ENCODE peak calls at places on chromosomes 2 and 18, in four cellular contexts. O is HFF-Myc; P is stimulated activated CD8-positive, alpha-beta memory T cell treated with anti-CD3 and anti-CD28 coated beads, Interleukin-2, amount 100 ng/mL, for 1 hour; C is dermis blood vessel endothelial cell. L is an unnamed sample.

GRCh38 chr2:233380132-233381012 is 26.1 kb downstream of the DGKD start:
- DNase-seq in P (no peak), C (no peak), O (no peak), L (no peak)

GRCh38 chr2:24201496-24201895 is 26.6 kb downstream of the FAM228A start:
- DNase-seq in P (no peak), O (no peak), C (no peak), L (no peak)

GRCh38 chr18:58269931-58270330 is 225.9 kb downstream of the NEDD4L start:
- DNase-seq in O (no peak), C (no peak), P (no peak), L (no peak)

GRCh38 chr2:123670286-123670685 is 354.8 kb upstream of the CNTNAP5 start:
- DNase-seq in C (no peak), O (no peak), P (no peak), L (no peak)

GRCh38 chr2:72026819-72027425 is 120.7 kb downstream of the CYP26B1 start:
- DNase-seq in P (no peak), C (no peak), O (no peak), L (no peak)

GRCh38 chr2:229425573-229425972 is 154.5 kb upstream of the PID1 start:
- DNase-seq in P (no peak), O (no peak), C (no peak), L (no peak)

GRCh38 chr18:8176554-8176953 is 432.7 kb upstream of the RAB12 start:
- DNase-seq in C (peak; percentile 36), P (no peak), O (no peak), L (no peak)

GRCh38 chr2:38116762-38117161 is 40.8 kb upstream of the CYP1B1 start:
- DNase-seq in C (no peak), P (no peak), O (no peak), L (no peak)

GRCh38 chr18:3742541-3742940 is 292.6 kb downstream of the TGIF1 start:
- DNase-seq in C (no peak), P (no peak), O (no peak), L (no peak)

GRCh38 chr18:58955738-58956137 is 91.1 kb downstream of the ZNF532 start:
- DNase-seq in P (no peak), C (no peak), O (no peak), L (no peak)

GRCh38 chr2:30444283-30444682 is 2.8 kb upstream of the LCLAT1 start:
- DNase-seq in C (no peak), P (no peak), O (no peak), L (no peak)

GRCh38 chr18:63850010-63850409 is 37.5 kb upstream of the SERPINB2 start:
- DNase-seq in C (peak; percentile 35), P (no peak), O (peak; percentile 21), L (no peak)

GRCh38 chr18:78704960-78705600 is 274.5 kb upstream of the SALL3 start:
- DNase-seq in P (no peak), C (no peak), O (no peak), L (no peak)

GRCh38 chr2:147165682-147166081 is 679.1 kb upstream of the ACVR2A start:
- DNase-seq in O (no peak), C (no peak), P (no peak), L (no peak)

GRCh38 chr2:96251721-96252292 is 14.0 kb downstream of the TMEM127 start:
- DNase-seq in P (no peak), C (peak; percentile 92), O (peak; percentile 75), L (peak; percentile 71)

GRCh38 chr2:189534854-189535253 is 45.7 kb downstream of the SLC40A1 start:
- DNase-seq in P (no peak), O (no peak), C (no peak), L (no peak)

GRCh38 chr2:229245013-229245412 is 26.1 kb downstream of the PID1 start:
- DNase-seq in C (no peak), O (no peak), P (no peak), L (no peak)

GRCh38 chr2:38535745-38536506 is 66.8 kb downstream of the HNRNPLL start:
- DNase-seq in C (peak; percentile 84), O (no peak), P (peak; percentile 67), L (no peak)

GRCh38 chr18:8792688-8793316 is 87.4 kb downstream of the MTCL1 start:
- DNase-seq in O (no peak), C (no peak), P (no peak), L (no peak)

GRCh38 chr2:123762221-123762620 is 262.9 kb upstream of the CNTNAP5 start:
- DNase-seq in P (no peak), C (no peak), O (no peak), L (no peak)

GRCh38 chr18:8703181-8703638 is 2.1 kb upstream of the MTCL1 start:
- DNase-seq in C (no peak), O (no peak), P (no peak), L (no peak)

GRCh38 chr18:5276947-5277346 is 18.6 kb downstream of the ZBTB14 start:
- DNase-seq in O (no peak), C (no peak), P (no peak), L (no peak)

GRCh38 chr2:188367164-188367563 is 75.5 kb downstream of the GULP1 start:
- DNase-seq in P (no peak), C (no peak), O (no peak), L (peak; percentile 20)

GRCh38 chr2:70525032-70525431 is 28.6 kb downstream of the TGFA start:
- DNase-seq in P (no peak), O (no peak), C (no peak), L (no peak)

GRCh38 chr2:55371387-55371786 is 48.3 kb downstream of the CCDC88A start:
- DNase-seq in C (no peak), P (no peak), O (no peak), L (no peak)

GRCh38 chr18:46754188-46754587 is 2.7 kb downstream of the ST8SIA5 start:
- DNase-seq in P (no peak), C (no peak), O (no peak), L (no peak)

GRCh38 chr2:176251928-176252327 is 17.3 kb upstream of the MTX2 start:
- DNase-seq in O (no peak), C (peak; percentile 13), P (no peak), L (no peak)

GRCh38 chr2:85019121-85019520 is 48.2 kb downstream of the KCMF1 start:
- DNase-seq in O (no peak), P (no peak), C (no peak), L (no peak)

GRCh38 chr2:240884221-240884620 is 11.7 kb downstream of the MAB21L4 start:
- DNase-seq in C (no peak), P (no peak), O (no peak), L (no peak)

GRCh38 chr2:138267161-138267901 is 234.2 kb upstream of the SPOPL start:
- DNase-seq in O (peak; percentile 36), P (no peak), C (peak; percentile 74), L (no peak)

GRCh38 chr2:226699321-226699720 is 100.3 kb downstream of the IRS1 start:
- DNase-seq in P (no peak), O (peak; percentile 15), C (no peak), L (peak; percentile 38)

GRCh38 chr2:83827618-83828017 is 631.5 kb downstream of the SUCLG1 start:
- DNase-seq in P (no peak), O (no peak), C (no peak), L (no peak)

GRCh38 chr2:152466925-152467676 is 132.1 kb downstream of the FMNL2 start:
- DNase-seq in P (no peak), O (no peak), C (no peak), L (no peak)

GRCh38 chr2:84894758-84895520 is 10.5 kb upstream of the TMSB10 start:
- DNase-seq in C (peak; percentile 22), O (no peak), P (no peak), L (no peak)

GRCh38 chr2:30862054-30862651 is 54.9 kb upstream of the CAPN13 start:
- DNase-seq in P (no peak), O (peak; percentile 44), C (peak; percentile 74), L (peak; percentile 17)

GRCh38 chr2:224671731-224672130 is 44.4 kb downstream of the CCDC195 start:
- DNase-seq in O (no peak), C (no peak), P (no peak), L (no peak)

GRCh38 chr2:172877826-172878225 is 142.2 kb downstream of the RAPGEF4 start:
- DNase-seq in O (no peak), C (no peak), P (no peak), L (no peak)

GRCh38 chr2:168015274-168015953 is 232.0 kb downstream of the STK39 start:
- DNase-seq in C (no peak), O (no peak), P (no peak), L (no peak)

GRCh38 chr2:16016282-16016681 is 75.9 kb downstream of the MYCN start:
- DNase-seq in O (no peak), C (no peak), P (no peak), L (no peak)